ENCODE peak calls at places on chromosome 16, in four cellular contexts. I is stimulated activated CD8-positive, alpha-beta memory T cell treated with anti-CD3 and anti-CD28 coated beads, Interleukin-4, amount 100 ng/mL, for 1 hour; A is anterior cingulate cortex; U is SW 1271. F is an unnamed sample.

GRCh38 chr16:89981414-89981813 is 32.9 kb downstream of the DEF8 start:
- DNase-seq in I (no peak), A (no peak), U (no peak), F (no peak)

GRCh38 chr16:88350922-88351321 is 31.8 kb upstream of the ZNF469 start:
- DNase-seq in I (no peak), A (no peak), U (no peak), F (no peak)

GRCh38 chr16:2586901-2587480 is 49.2 kb downstream of the PDPK1 start:
- DNase-seq in I (no peak), A (no peak), U (no peak), F (no peak)

GRCh38 chr16:65975049-65975708 is 391.3 kb upstream of the CDH5 start:
- DNase-seq in I (no peak), A (no peak), U (no peak), F (no peak)

GRCh38 chr16:89039756-89040155 is 53.9 kb upstream of the ACSF3 start:
- DNase-seq in I (no peak), A (no peak), U (no peak), F (no peak)

GRCh38 chr16:11198817-11199216 is 57.2 kb downstream of the SOCS1 start:
- DNase-seq in I (no peak), A (no peak), U (no peak), F (no peak)

GRCh38 chr16:83187404-83187803 is 560.6 kb downstream of the CDH13 start:
- DNase-seq in I (no peak), A (no peak), U (no peak), F (no peak)

GRCh38 chr16:81429045-81429521 is 15.5 kb upstream of the CMIP start:
- DNase-seq in I (no peak), A (no peak), U (peak), F (no peak)

GRCh38 chr16:1548234-1548633 is 14.8 kb downstream of the TMEM204 start:
- DNase-seq in I (no peak), A (no peak), U (no peak), F (no peak)

GRCh38 chr16:72847187-72848044 is 200.5 kb downstream of the ZFHX3 start:
- DNase-seq in I (no peak), A (no peak), U (peak), F (peak)

GRCh38 chr16:19879241-19879792 is 5.3 kb downstream of the GPRC5B start:
- DNase-seq in I (no peak), A (peak), U (no peak), F (no peak)

GRCh38 chr16:47463771-47464624 is 2.9 kb downstream of the PHKB start:
- DNase-seq in I (no peak), A (no peak), U (no peak), F (no peak)

GRCh38 chr16:57764341-57765159 is 29.0 kb downstream of the KATNB1 start:
- DNase-seq in I (no peak), A (no peak), U (peak), F (no peak)

GRCh38 chr16:70437017-70437581 is 1.8 kb downstream of the ST3GAL2 start:
- DNase-seq in I (no peak), A (no peak), U (no peak), F (no peak)

F was measured in cerebellum.